ENCODE peak calls at places on chromosomes 4 and X, in nine cellular contexts. P, G, X, R, S, J, Y, E and U are unnamed samples.

GRCh38 chr4:37908488-37909343 is 17.8 kb downstream of the TBC1D1 start:
- DNase-seq in P (peak; percentile 43), G (peak; percentile 44), X (no peak), R (peak; percentile 77), S (no peak), J (no peak), Y (no peak), E (no peak), U (peak; percentile 52)

GRCh38 chr4:165464338-165464737 is 85.5 kb downstream of the CPE start:
- DNase-seq in P (no peak), G (no peak), X (no peak), R (no peak), S (no peak), J (no peak), Y (no peak), E (no peak), U (no peak)

GRCh38 chrX:19660604-19661003 is 145.3 kb upstream of the MAP3K15 start:
- DNase-seq in P (no peak), G (no peak), X (no peak), R (no peak), S (no peak), J (no peak), Y (no peak), E (no peak), U (peak; percentile 16)

GRCh38 chrX:118724775-118725174 is 2.6 kb upstream of the IL13RA1 start:
- DNase-seq in P (no peak), G (no peak), X (no peak), R (peak; percentile 30), S (no peak), J (no peak), Y (no peak), E (no peak), U (no peak)

GRCh38 chr4:139191373-139191772 is 14.4 kb upstream of the ELF2 start:
- DNase-seq in P (no peak), G (no peak), X (no peak), R (peak; percentile 19), S (no peak), J (no peak), Y (no peak), E (no peak), U (peak; percentile 5)

GRCh38 chrX:81120936-81121351 is 80.8 kb downstream of the HMGN5 start:
- DNase-seq in P (peak; percentile 39), G (peak; percentile 48), X (peak; percentile 29), R (peak; percentile 67), S (peak; percentile 18), J (no peak), Y (peak; percentile 16), E (no peak), U (peak; percentile 70)

GRCh38 chrX:135713795-135714194 is 356 bp downstream of the CT45A1 start:
- DNase-seq in P (no peak), G (no peak), X (no peak), R (no peak), S (no peak), J (no peak), Y (no peak), E (no peak), U (no peak)

GRCh38 chr4:37082912-37083311 is 161.6 kb upstream of the NWD2 start:
- DNase-seq in P (no peak), G (no peak), X (no peak), R (no peak), S (no peak), J (no peak), Y (no peak), E (no peak), U (no peak)

GRCh38 chrX:137031517-137032377 is 2.0 kb downstream of the GPR101 start:
- DNase-seq in P (peak; percentile 25), G (peak; percentile 25), X (peak; percentile 54), R (peak; percentile 32), S (peak; percentile 39), J (no peak), Y (no peak), E (no peak), U (peak; percentile 34)

GRCh38 chr4:65028592-65028991 is 619.3 kb upstream of the TECRL start:
- DNase-seq in P (no peak), G (no peak), X (no peak), R (no peak), S (no peak), J (no peak), Y (no peak), E (no peak), U (no peak)